ENCODE peak calls at places on chromosomes 16 and 17, in five cellular contexts. B, Y, M, D and S are unnamed samples.

GRCh38 chr17:80030730-80031410 is 4.8 kb downstream of the TBC1D16 start:
- DNase-seq in B (no peak), Y (no peak), M (no peak), D (no peak), S (no peak)

GRCh38 chr17:20010099-20010863 is 1.1 kb downstream of the SPECC1 start:
- DNase-seq in B (no peak), Y (peak; percentile 32), M (peak; percentile 29), D (peak; percentile 58), S (no peak)

GRCh38 chr16:27257271-27257670 is 11.3 kb downstream of the NSMCE1 start:
- DNase-seq in B (no peak), Y (no peak), M (no peak), D (no peak), S (no peak)

GRCh38 chr16:17803625-17804410 is 333.1 kb upstream of the XYLT1 start:
- DNase-seq in B (no peak), Y (peak; percentile 36), M (no peak), D (no peak), S (no peak)

GRCh38 chr17:50688168-50688719 is 19.5 kb downstream of the ANKRD40 start:
- DNase-seq in B (no peak), Y (no peak), M (no peak), D (no peak), S (no peak)

GRCh38 chr17:15884731-15885130 is 60.2 kb upstream of the ADORA2B start:
- DNase-seq in B (no peak), Y (no peak), M (no peak), D (no peak), S (no peak)

GRCh38 chr17:49214665-49215360 is 4.3 kb downstream of the ABI3 start:
- DNase-seq in B (no peak), Y (no peak), M (no peak), D (no peak), S (no peak)

GRCh38 chr17:13822671-13823070 is 220.9 kb upstream of the HS3ST3A1 start:
- DNase-seq in B (no peak), Y (no peak), M (no peak), D (no peak), S (no peak)

GRCh38 chr17:19382581-19383444 is 4.2 kb downstream of the MFAP4 start:
- DNase-seq in B (no peak), Y (no peak), M (no peak), D (no peak), S (no peak)

GRCh38 chr17:32801193-32801592 is 75.7 kb downstream of the MYO1D start:
- DNase-seq in B (no peak), Y (no peak), M (no peak), D (no peak), S (no peak)

GRCh38 chr16:83968483-83968865 is 430 bp downstream of the NECAB2 start:
- DNase-seq in B (no peak), Y (no peak), M (no peak), D (peak; percentile 70), S (no peak)

GRCh38 chr17:64423881-64424280 is 25.0 kb upstream of the MILR1 start:
- DNase-seq in B (no peak), Y (no peak), M (no peak), D (no peak), S (no peak)

GRCh38 chr16:58658796-58659211 is 25.8 kb downstream of the SLC38A7 start:
- DNase-seq in B (no peak), Y (no peak), M (no peak), D (no peak), S (no peak)

GRCh38 chr17:3890082-3890892 is 2.6 kb downstream of the CAMKK1 start:
- DNase-seq in B (no peak), Y (peak; percentile 95), M (no peak), D (no peak), S (no peak)

GRCh38 chr16:31502981-31503380 is 5.2 kb downstream of the RUSF1 start:
- DNase-seq in B (no peak), Y (no peak), M (no peak), D (no peak), S (no peak)

GRCh38 chr16:69179255-69180010 is 7.5 kb upstream of the SNTB2 start:
- DNase-seq in B (no peak), Y (peak; percentile 50), M (no peak), D (no peak), S (no peak)

GRCh38 chr17:17511293-17511741 is 15.1 kb upstream of the RASD1 start:
- DNase-seq in B (no peak), Y (no peak), M (no peak), D (no peak), S (no peak)

GRCh38 chr17:2174471-2175293 is 119.8 kb downstream of the HIC1 start:
- DNase-seq in B (no peak), Y (no peak), M (peak; percentile 34), D (no peak), S (no peak)

GRCh38 chr17:81387235-81388060 is 7.8 kb upstream of the BAHCC1 start:
- DNase-seq in B (no peak), Y (no peak), M (no peak), D (peak; percentile 86), S (no peak)

GRCh38 chr17:82503094-82503727 is 16.3 kb upstream of the FOXK2 start:
- DNase-seq in B (no peak), Y (no peak), M (no peak), D (no peak), S (no peak)

GRCh38 chr16:85093705-85094104 is 18.6 kb downstream of the CIBAR2 start:
- DNase-seq in B (no peak), Y (no peak), M (no peak), D (no peak), S (no peak)

GRCh38 chr17:4161179-4161559 is 18.2 kb downstream of the CYB5D2 start:
- DNase-seq in B (no peak), Y (peak; percentile 90), M (no peak), D (no peak), S (no peak)

GRCh38 chr16:19213885-19214284 is 45.8 kb downstream of the SYT17 start:
- DNase-seq in B (no peak), Y (no peak), M (no peak), D (no peak), S (no peak)
- TF ChIP-seq CTCF in B (no peak), Y (no peak), M (no peak), D (peak; percentile 27), S (no peak)

GRCh38 chr16:88453217-88453531 is at the start of gene ZFPM1:
- DNase-seq in B (no peak), Y (no peak), M (no peak), D (peak; percentile 98), S (no peak)

GRCh38 chr16:88452485-88453216 is 429 bp upstream of the ZFPM1 start:
- DNase-seq in B (peak; percentile 98), Y (peak; percentile 95), M (peak; percentile 100), D (peak; percentile 96), S (peak; percentile 97)

GRCh38 chr16:88453621-88454314 is 688 bp downstream of the ZFPM1 start:
- DNase-seq in B (no peak), Y (peak; percentile 30), M (peak; percentile 26), D (peak; percentile 52), S (peak; percentile 30)

GRCh38 chr16:88455610-88456355 is 2.7 kb downstream of the ZFPM1 start:
- DNase-seq in B (no peak), Y (peak; percentile 55), M (peak; percentile 53), D (peak; percentile 60), S (peak; percentile 33)

DNA sequence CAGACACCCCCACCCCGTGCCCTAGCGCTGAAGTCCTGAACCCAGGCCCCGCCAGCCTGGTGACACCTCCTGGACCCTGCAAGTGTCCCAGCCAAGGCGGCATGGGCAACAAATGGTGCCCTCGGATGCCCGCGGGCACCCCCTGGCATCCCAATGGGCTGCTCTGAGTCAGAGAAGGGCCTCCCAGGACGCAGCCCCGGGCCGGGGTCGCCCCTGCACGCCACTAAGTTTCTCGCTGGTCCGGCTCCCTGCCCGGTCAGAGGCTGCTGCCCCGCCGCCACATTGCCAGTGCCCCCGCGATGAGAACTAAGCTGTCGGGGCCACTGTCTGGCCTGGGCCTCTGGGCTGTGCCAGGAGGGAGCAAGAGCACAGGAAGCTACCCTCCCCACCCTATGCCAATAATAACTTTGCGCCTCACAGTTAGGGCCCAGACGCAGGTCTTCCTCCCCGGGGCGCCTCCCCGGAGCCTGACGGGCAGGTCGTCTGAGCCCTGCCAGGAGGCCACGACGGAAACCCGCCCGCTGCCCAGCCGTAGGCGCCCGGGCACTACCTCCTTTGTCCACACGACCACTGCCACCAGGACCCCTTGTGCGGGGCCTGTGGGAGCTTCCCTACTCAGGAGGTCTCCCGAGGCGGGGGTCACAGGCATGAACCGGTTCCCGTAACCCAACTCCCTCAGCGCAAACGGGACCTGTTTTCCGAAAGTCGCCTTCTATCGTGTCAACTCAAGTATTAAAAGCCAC is 1.4 kb downstream of the ZFPM1 start:
- DNase-seq in B (no peak), Y (peak; percentile 30), M (peak; percentile 25), D (peak; percentile 56), S (peak; percentile 30)
- TF ChIP-seq CTCF in B (peak; percentile 26), Y (no peak), M (no peak), D (no peak), S (no peak)

GRCh38 chr17:794876-795275 is 12.7 kb downstream of the MRM3 start:
- DNase-seq in B (peak; percentile 43), Y (peak; percentile 49), M (peak; percentile 74), D (peak; percentile 92), S (peak; percentile 25)
- TF ChIP-seq CTCF in B (peak; percentile 88), Y (peak; percentile 60), M (peak; percentile 73), D (peak; percentile 98), S (peak; percentile 49)

DNA sequence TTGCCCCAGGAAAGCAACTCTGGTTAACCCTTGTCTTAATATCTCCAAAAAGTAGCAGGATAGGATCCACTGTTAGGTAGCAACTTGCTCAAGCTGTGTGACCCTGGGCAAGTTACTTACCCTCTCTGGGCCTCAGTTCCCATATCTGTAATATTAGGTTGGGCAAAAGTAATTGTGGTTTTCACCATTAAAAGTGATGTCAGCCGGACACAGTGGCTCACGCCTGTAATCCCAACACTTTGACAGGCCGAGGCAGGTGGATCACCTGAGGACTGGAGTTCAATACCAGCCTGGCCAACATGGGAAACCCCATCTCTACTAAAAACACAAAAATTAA is 179.3 kb downstream of the FOXL1 start:
- DNase-seq in B (no peak), Y (no peak), M (no peak), D (no peak), S (no peak)
- TF ChIP-seq CTCF in B (no peak), Y (no peak), M (no peak), D (no peak), S (no peak)

DNA sequence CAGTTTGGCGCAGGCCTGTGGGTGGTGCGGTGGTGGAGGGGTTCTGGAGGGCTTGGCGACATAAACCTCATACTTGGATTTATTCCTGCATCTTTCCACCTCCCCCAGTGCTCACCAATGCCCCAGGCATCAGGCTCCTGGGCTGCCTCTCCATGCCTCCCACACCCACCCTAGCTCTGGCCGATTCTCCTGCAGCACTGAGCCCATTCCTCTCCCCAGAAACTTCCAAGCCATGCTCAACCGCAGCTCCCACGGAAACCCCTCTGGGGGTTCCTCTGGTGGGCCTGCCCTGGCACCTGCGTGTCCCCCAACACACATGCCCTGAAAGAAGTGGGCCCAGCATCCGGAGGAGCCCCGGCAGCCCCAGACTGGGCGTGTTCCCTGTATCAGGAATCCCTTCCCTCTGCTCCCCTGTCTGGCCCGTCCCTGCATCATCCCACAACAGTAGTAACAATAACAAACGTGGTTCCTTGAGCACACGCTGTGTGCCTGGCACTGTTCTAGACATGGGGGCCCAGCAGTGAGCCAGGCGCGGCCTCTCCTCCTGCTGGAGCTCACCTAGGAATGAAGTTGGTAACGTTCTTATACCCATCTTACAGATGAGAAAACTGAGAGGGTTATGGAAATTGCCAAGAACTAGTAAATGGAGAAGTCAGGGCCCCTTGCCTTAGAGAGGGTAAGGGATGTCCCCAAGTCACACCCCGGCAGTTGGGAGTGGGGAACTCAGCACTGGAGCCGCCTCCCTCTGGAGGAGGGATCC is 2.3 kb downstream of the PRSS21 start:
- DNase-seq in B (no peak), Y (no peak), M (no peak), D (no peak), S (no peak)
- TF ChIP-seq CTCF in B (no peak), Y (no peak), M (no peak), D (no peak), S (no peak)